ENCODE peak calls at places on chromosomes 11 and 22, in five cellular contexts. Y, O, E, T and Q are unnamed samples.

GRCh38 chr11:46367244-46367915 is 14.1 kb upstream of the MDK start:
- DNase-seq in Y (peak; percentile 42), O (peak; percentile 77), E (peak; percentile 62), T (peak; percentile 67), Q (no peak)

GRCh38 chr11:108601150-108601549 is 7.6 kb upstream of the EXPH5 start:
- DNase-seq in Y (no peak), O (no peak), E (no peak), T (no peak), Q (no peak)

GRCh38 chr22:48004936-48005335 is 1242.5 kb downstream of the TBC1D22A start:
- DNase-seq in Y (no peak), O (no peak), E (no peak), T (no peak), Q (no peak)

GRCh38 chr11:47443028-47443700 is 5.8 kb downstream of the RAPSN start:
- DNase-seq in Y (no peak), O (no peak), E (no peak), T (peak; percentile 25), Q (no peak)

GRCh38 chr22:35785181-35785923 is 67.7 kb downstream of the APOL5 start:
- DNase-seq in Y (no peak), O (no peak), E (no peak), T (no peak), Q (no peak)

GRCh38 chr11:33682446-33682845 is 18.2 kb downstream of the C11orf91 start:
- DNase-seq in Y (no peak), O (no peak), E (no peak), T (no peak), Q (no peak)

GRCh38 chr11:126345283-126345682 is 10.2 kb upstream of the ST3GAL4 start:
- DNase-seq in Y (no peak), O (no peak), E (no peak), T (no peak), Q (no peak)

GRCh38 chr11:42205518-42205917 is 746.1 kb upstream of the LRRC4C start:
- DNase-seq in Y (no peak), O (no peak), E (no peak), T (no peak), Q (no peak)